ENCODE peak calls at places on chromosome 13, in five cellular contexts. N is GM23338, V is lung, J is heart left ventricle, Y is tibial artery. F is an unnamed sample. For H3K27me3, the result is how much of the 10 kb centered on the place peaks cover.

GRCh38 chr13:46738055-46738454 is 58.9 kb downstream of the ESD start:
- DNase-seq in N (no peak), V (no peak), J (no peak), Y (no peak), F (no peak)

GRCh38 chr13:85529216-85529590 is 270.0 kb downstream of the SLITRK6 start:
- DNase-seq in N (no peak), V (no peak), J (no peak), Y (no peak), F (peak)

GRCh38 chr13:98475521-98475920 is 101.4 kb downstream of the STK24 start:
- DNase-seq in N (peak), V (no peak), J (no peak), Y (no peak), F (no peak)

GRCh38 chr13:94617389-94618000 is 15.8 kb downstream of the GPR180 start:
- DNase-seq in N (peak), V (no peak), J (no peak), Y (no peak), F (no peak)

GRCh38 chr13:73598021-73598712 is 536.0 kb downstream of the KLF12 start:
- DNase-seq in N (no peak), V (no peak), J (no peak), Y (no peak), F (peak)

GRCh38 chr13:74036373-74036772 is 97.8 kb downstream of the KLF12 start:
- DNase-seq in N (peak), V (no peak), J (no peak), Y (no peak), F (peak)

GRCh38 chr13:86757236-86757978 is 913.8 kb upstream of the SLITRK5 start:
- DNase-seq in N (peak), V (no peak), J (no peak), Y (no peak), F (peak)

GRCh38 chr13:110989331-110989730 is 74.5 kb upstream of the ANKRD10 start:
- DNase-seq in N (no peak), V (no peak), J (no peak), Y (no peak), F (no peak)

DNA sequence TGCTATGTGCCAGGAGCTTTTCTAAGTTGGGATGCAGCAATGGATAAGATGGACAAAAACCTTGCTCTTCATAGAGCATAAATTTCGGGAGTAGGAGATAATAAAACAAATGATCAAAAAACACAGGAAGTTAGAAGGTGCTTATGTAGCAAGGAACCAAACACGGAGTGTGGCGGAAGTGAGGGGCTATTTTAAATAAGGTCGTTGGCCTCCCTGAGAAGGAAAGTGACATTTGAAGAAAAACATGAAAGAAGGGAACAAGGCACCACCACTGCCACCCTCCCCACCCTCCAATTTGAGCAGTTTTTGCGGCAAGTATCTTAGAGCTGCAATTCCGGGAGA is 3.2 kb upstream of the GSX1 start:
- DNase-seq in N (no peak), V (no peak), J (no peak), Y (no peak), F (no peak)
- H3K4me3 ChIP-seq in N (peak), V (no peak), J (no peak), Y (no peak), F (no peak)

GRCh38 chr13:23915308-23915707 is 18.0 kb upstream of the C1QTNF9B start:
- DNase-seq in N (no peak), V (no peak), J (no peak), Y (no peak), F (no peak)
- TF ChIP-seq CTCF in N (no peak), V (no peak), J (no peak), Y (no peak), F (no peak)

GRCh38 chr13:24452044-24452443 is 60.5 kb downstream of the PARP4 start:
- DNase-seq in N (no peak), V (no peak), J (no peak), Y (no peak), F (no peak)
- H3K27me3 ChIP-seq in N (under half), V (under half), J (under half), Y (under half), F (under half)

GRCh38 chr13:32284927-32285632 is 30.1 kb downstream of the ZAR1L start:
- DNase-seq in N (no peak), V (peak), J (peak), Y (no peak), F (peak)
- H3K4me3 ChIP-seq in N (no peak), V (no peak), J (no peak), Y (peak), F (no peak)

DNA sequence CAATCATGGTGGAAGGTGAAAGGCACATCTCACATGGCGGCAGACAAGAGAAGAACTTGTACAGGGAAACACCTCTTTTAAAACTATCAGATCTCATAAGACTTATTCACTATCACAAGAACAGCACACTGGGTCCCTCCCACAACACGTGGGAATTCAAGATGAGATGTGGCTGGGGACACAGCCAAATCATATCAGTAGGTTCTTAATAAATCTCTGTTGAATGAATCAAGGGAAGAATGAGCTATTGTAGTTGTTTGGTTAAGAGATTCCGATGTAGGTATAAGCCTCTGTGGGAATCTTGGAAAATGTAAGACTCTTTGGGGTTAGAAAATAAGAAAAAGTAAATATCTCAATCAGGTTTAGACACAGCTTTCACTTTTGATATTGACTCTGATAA is 400.2 kb downstream of the KCNRG start:
- DNase-seq in N (no peak), V (no peak), J (no peak), Y (no peak), F (no peak)
- TF ChIP-seq CTCF in N (no peak), V (no peak), J (no peak), Y (no peak), F (no peak)

DNA sequence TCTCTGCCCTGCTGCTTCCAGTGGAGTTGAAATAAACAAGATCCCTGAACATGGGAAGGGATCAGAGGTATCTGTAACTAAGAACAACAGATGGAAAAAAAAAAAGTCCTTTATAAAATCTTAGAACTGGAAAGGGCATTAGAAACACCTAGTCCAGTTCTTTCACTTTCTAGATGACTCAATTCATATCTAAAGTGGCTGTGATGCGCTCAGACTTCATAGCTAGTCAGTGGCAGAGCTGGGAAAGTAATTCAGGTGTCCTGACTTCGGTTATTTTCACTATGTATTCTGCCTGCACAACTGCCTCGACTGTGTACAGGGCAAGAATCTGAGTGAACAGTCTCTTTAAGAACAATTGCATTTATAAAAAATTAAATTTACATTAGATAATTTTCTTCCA is 151.8 kb upstream of the TMTC4 start:
- DNase-seq in N (no peak), V (no peak), J (no peak), Y (no peak), F (no peak)
- H3K27me3 ChIP-seq in N (under half), V (under half), J (under half), Y (under half), F (under half)

GRCh38 chr13:48265217-48265815 is 32.3 kb downstream of the ITM2B start:
- DNase-seq in N (no peak), V (no peak), J (no peak), Y (peak), F (no peak)
- H3K4me3 ChIP-seq in N (no peak), V (no peak), J (no peak), Y (no peak), F (no peak)

DNA sequence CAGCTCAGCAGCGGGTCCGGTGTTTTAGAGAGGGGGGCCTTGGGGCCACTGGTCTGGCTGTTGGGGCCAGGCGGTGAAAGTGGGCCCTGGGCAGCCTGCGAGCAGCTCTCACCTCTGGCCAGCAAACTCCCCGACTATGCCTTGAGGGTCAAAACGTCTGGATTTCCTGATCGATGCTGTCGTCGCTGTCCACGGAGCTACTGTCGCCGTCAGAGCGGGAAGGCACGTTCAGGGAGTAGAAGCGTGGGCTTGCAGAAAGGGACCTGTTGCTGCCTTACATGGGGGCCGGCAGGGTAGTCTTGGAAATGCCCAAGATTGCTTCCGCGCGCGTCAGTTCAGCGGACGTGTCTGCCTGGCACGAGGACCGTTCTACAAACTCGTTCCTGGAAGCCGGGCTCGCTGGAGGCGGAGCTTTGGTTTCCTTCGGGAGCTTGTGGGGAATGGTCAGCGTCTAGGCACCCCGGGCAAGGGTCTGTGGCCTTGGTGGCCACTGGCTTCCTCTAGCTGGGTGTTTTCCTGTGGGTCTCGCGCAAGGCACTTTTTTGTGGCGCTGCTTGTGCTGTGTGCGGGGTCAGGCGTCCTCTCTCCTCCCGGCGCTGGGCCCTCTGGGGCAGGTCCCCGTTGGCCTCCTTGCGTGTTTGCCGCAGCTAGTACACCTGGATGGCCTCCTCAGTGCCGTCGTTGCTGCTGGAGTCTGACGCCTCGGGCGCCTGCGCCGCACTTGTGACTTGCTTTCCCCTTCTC is 15.3 kb downstream of the RB1 start:
- DNase-seq in N (no peak), V (no peak), J (no peak), Y (peak), F (no peak)
- TF ChIP-seq CTCF in N (no peak), V (no peak), J (no peak), Y (no peak), F (no peak)